ENCODE peak calls at places on chromosomes 2 and 18, in eight cellular contexts. K is PC-3, U is GM23338, X is neural progenitor cell, Y is HCT116, P is hepatocyte, T is OCI-LY7, Q is GM23248. S is an unnamed sample. For H3K4me1, the result is how much of the 10 kb centered on the place peaks cover.

GRCh38 chr2:149033716-149034115 is 4.8 kb upstream of the LYPD6B start:
- DNase-seq in Q (no peak), P (peak), Y (no peak), X (peak), T (peak), K (peak), U (peak), S (no peak)

GRCh38 chr2:112621792-112622527 is 23.8 kb upstream of the SLC20A1 start:
- DNase-seq in P (no peak), Y (no peak), T (no peak), X (peak), U (no peak), K (peak), Q (peak), S (no peak)

GRCh38 chr2:40418614-40419013 is 33.3 kb downstream of the SLC8A1 start:
- DNase-seq in T (no peak), P (no peak), K (no peak), U (no peak), Y (no peak), Q (no peak), X (no peak), S (peak)

GRCh38 chr2:73946215-73946614 is 19.5 kb downstream of the DGUOK start:
- DNase-seq in Q (no peak), Y (no peak), K (no peak), U (no peak), X (no peak), P (no peak), T (no peak), S (no peak)

GRCh38 chr2:8539743-8540551 is 141.9 kb upstream of the ID2 start:
- DNase-seq in Q (no peak), P (peak), T (no peak), X (peak), K (peak), Y (no peak), U (peak), S (peak)

GRCh38 chr2:16508061-16508851 is 157.4 kb downstream of the CYRIA start:
- DNase-seq in T (no peak), K (peak), P (peak), Y (no peak), X (peak), Q (peak), U (peak), S (peak)

GRCh38 chr2:240293865-240294461 is 141.5 kb upstream of the GPC1 start:
- DNase-seq in K (no peak), Y (no peak), Q (no peak), X (peak), P (no peak), T (no peak), U (no peak), S (peak)

GRCh38 chr18:7812431-7813063 is 245.4 kb downstream of the PTPRM start:
- DNase-seq in X (no peak), Y (no peak), T (no peak), P (no peak), K (peak), U (no peak), Q (peak), S (no peak)

GRCh38 chr2:205290299-205290698 is 392.0 kb upstream of the NRP2 start:
- DNase-seq in X (no peak), K (no peak), T (no peak), Q (no peak), Y (no peak), P (no peak), U (peak), S (no peak)

GRCh38 chr18:74951165-74951760 is 257.7 kb downstream of the PTGR3 start:
- DNase-seq in P (peak), X (no peak), K (peak), T (no peak), U (no peak), Y (no peak), Q (peak), S (no peak)

GRCh38 chr2:166565501-166565900 is 71.5 kb upstream of the SCN7A start:
- DNase-seq in U (no peak), T (no peak), P (no peak), Y (no peak), Q (no peak), X (no peak), K (peak), S (no peak)

GRCh38 chr2:138829326-138829725 is 49.1 kb upstream of the NXPH2 start:
- DNase-seq in X (peak), U (peak), K (peak), T (peak), Q (no peak), P (peak), Y (peak), S (peak)

GRCh38 chr2:176122266-176122632 is 270 bp upstream of the HOXD9 start:
- DNase-seq in Y (no peak), U (no peak), X (peak), K (no peak), P (no peak), T (no peak), Q (no peak), S (peak)

GRCh38 chr18:42578781-42579180 is 536.7 kb downstream of the RIT2 start:
- DNase-seq in X (no peak), K (no peak), P (no peak), Q (peak), U (no peak), Y (no peak), T (no peak), S (no peak)

GRCh38 chr2:240960309-240960962 is 38.0 kb upstream of the SNED1 start:
- DNase-seq in Q (no peak), P (peak), U (no peak), X (no peak), T (no peak), Y (no peak), K (no peak), S (peak)

GRCh38 chr2:120546865-120547390 is 188.7 kb upstream of the GLI2 start:
- DNase-seq in Y (no peak), P (no peak), T (no peak), X (no peak), Q (no peak), U (no peak), K (no peak), S (no peak)

GRCh38 chr2:162317910-162318279 is 589 bp downstream of the IFIH1 start:
- DNase-seq in T (peak), Y (no peak), K (peak), Q (peak), X (no peak), U (peak), P (peak), S (no peak)

GRCh38 chr2:160156084-160156483 is 44.0 kb downstream of the ITGB6 start:
- DNase-seq in X (peak), Y (no peak), P (no peak), Q (peak), T (no peak), K (peak), U (peak), S (no peak)

GRCh38 chr2:148876589-148877402 is 1.8 kb downstream of the KIF5C start:
- DNase-seq in P (peak), Q (peak), Y (no peak), U (peak), T (peak), X (peak), K (peak), S (peak)

GRCh38 chr2:205001306-205001966 is 456.2 kb downstream of the PARD3B start:
- DNase-seq in Q (no peak), Y (no peak), K (no peak), P (no peak), X (no peak), U (no peak), T (no peak), S (no peak)

GRCh38 chr2:95049088-95049955 is 23.8 kb downstream of the MAL start:
- DNase-seq in X (no peak), K (no peak), Y (no peak), U (no peak), T (no peak), P (no peak), Q (no peak), S (no peak)

GRCh38 chr2:213316001-213316735 is 31.9 kb downstream of the SPAG16 start:
- DNase-seq in X (no peak), P (no peak), Y (peak), T (no peak), K (peak), U (no peak), Q (peak), S (no peak)

GRCh38 chr2:231545105-231545902 is 15.1 kb upstream of the NMUR1 start:
- DNase-seq in X (no peak), K (peak), T (peak), U (no peak), Y (no peak), Q (no peak), P (no peak), S (no peak)

GRCh38 chr2:195395351-195395750 is 261.7 kb upstream of the SLC39A10 start:
- DNase-seq in Y (no peak), Q (no peak), U (no peak), P (no peak), K (no peak), T (no peak), X (no peak), S (no peak)

GRCh38 chr2:169131587-169132512 is 62.5 kb downstream of the DHRS9 start:
- DNase-seq in K (peak), Y (peak), U (peak), Q (peak), T (peak), X (peak), P (peak), S (peak)

DNA sequence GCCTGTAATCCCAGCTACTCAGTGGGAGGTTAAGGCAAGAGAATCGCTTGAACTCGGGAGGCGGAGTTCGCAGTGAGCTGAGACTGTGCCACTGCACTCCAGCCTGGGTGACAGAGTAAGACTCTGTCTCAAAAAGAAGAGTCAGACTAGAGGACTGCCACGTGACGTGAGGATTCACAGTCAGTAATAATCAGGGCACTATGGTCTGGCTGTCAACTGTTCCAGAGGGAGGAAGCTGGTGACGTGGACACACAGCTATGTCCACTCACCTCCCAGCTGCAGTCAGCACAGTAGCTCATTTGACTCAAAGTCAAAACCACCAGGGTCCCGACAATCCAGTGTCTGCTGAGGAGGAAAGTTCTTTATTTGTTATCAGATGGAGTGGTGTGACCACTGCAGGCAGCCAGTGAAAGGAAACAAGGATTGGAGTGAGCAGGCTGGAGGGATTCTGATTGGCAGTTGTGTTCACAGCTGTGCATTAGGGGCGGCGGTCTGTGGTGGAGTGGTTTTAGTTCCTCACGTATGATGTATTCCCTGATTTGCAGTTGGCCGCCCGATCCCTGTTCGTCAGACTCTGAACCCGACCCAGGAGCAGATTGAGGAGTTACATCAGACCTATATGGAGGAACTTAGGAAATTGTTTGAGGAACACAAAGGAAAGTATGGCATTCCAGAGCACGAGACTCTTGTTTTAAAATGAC is 37.9 kb downstream of the MOGAT1 start:
- DNase-seq in X (peak), K (peak), Q (peak), T (peak), P (peak), Y (peak), U (peak), S (no peak)
- TF ChIP-seq EZH2phosphoT487 in X (no peak), K (no peak), Q (no peak), T (no peak), P (no peak), Y (no peak), U (no peak), S (no peak)

GRCh38 chr2:38649176-38649728 is 16.7 kb upstream of the GALM start:
- DNase-seq in U (no peak), Y (no peak), K (no peak), Q (no peak), P (no peak), X (no peak), T (no peak), S (no peak)
- H3K4me1 ChIP-seq in U (under half), Y (under half), K (under half), Q (under half), P (under half), X (under half), T (under half), S (under half)

GRCh38 chr2:64250751-64251405 is 106.7 kb upstream of the PELI1 start:
- DNase-seq in P (no peak), X (no peak), Y (no peak), T (no peak), U (peak), Q (no peak), K (no peak), S (no peak)
- TF ChIP-seq EZH2phosphoT487 in P (no peak), X (no peak), Y (no peak), T (no peak), U (no peak), Q (no peak), K (no peak), S (no peak)

GRCh38 chr2:182866461-182867369 is at the start of gene FRZB:
- DNase-seq in K (peak), X (peak), U (peak), Q (peak), P (peak), Y (no peak), T (no peak), S (peak)
- H3K4me1 ChIP-seq in K (under half), X (under half), U (under half), Q (under half), P (under half), Y (under half), T (under half), S (under half)

GRCh38 chr2:171811229-171811628 is 82.8 kb downstream of the SLC25A12 start:
- DNase-seq in T (peak), X (peak), K (peak), U (peak), P (peak), Y (peak), Q (peak), S (peak)

GRCh38 chr2:171813126-171813525 is 80.9 kb downstream of the SLC25A12 start:
- DNase-seq in U (no peak), Y (no peak), T (no peak), X (no peak), K (no peak), Q (no peak), P (no peak), S (no peak)

GRCh38 chr2:171807831-171808393 is 86.1 kb downstream of the SLC25A12 start:
- DNase-seq in P (no peak), X (no peak), Y (no peak), T (no peak), Q (no peak), U (no peak), K (no peak), S (no peak)

GRCh38 chr2:171813729-171814128 is 80.3 kb downstream of the SLC25A12 start:
- DNase-seq in X (no peak), P (no peak), T (no peak), Y (no peak), K (no peak), U (no peak), Q (no peak), S (no peak)

DNA sequence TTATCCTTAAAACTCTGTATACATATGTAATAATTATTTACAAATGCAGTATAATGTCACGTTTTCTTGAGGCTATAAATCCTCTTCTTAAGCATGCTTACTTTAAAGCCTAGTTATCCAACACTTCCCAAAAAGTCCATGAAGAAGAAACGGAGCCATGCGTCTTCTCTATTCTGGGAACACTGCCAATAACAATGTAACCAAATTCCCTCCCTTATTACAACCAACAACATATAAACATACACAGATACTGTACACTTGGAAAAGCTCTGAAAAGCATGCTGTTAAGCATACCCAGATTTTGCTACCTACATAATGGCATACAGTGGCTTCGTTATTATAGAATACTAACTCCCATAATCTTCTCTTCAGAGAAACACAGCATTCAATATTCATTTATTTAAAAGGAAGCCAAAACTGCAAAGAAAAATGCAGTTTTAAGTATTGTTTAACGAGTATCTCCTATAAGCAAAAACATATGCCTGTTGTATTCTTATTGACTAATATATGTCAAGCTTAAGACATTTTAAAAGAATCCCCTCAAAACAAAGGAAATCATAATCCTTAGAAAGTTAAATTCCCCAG is 83.5 kb downstream of the SLC25A12 start:
- DNase-seq in Y (no peak), X (no peak), K (no peak), U (no peak), Q (no peak), P (peak), T (no peak), S (no peak)
- TF ChIP-seq EZH2phosphoT487 in Y (no peak), X (no peak), K (no peak), U (no peak), Q (no peak), P (peak), T (no peak), S (no peak)

GRCh38 chr18:13262839-13263691 is 44.5 kb downstream of the LDLRAD4 start:
- DNase-seq in K (no peak), P (no peak), X (no peak), T (no peak), Y (no peak), Q (no peak), U (no peak), S (no peak)

GRCh38 chr18:13266208-13267100 is 47.9 kb downstream of the LDLRAD4 start:
- DNase-seq in T (no peak), P (no peak), X (no peak), K (no peak), U (no peak), Y (no peak), Q (peak), S (no peak)

GRCh38 chr18:13264091-13264777 is 45.7 kb downstream of the LDLRAD4 start:
- DNase-seq in X (no peak), Y (no peak), K (no peak), T (no peak), P (peak), Q (no peak), U (no peak), S (peak)

GRCh38 chr18:13265901-13266207 is 47.3 kb downstream of the LDLRAD4 start:
- DNase-seq in T (no peak), X (no peak), K (no peak), Y (no peak), Q (peak), U (no peak), P (no peak), S (no peak)

DNA sequence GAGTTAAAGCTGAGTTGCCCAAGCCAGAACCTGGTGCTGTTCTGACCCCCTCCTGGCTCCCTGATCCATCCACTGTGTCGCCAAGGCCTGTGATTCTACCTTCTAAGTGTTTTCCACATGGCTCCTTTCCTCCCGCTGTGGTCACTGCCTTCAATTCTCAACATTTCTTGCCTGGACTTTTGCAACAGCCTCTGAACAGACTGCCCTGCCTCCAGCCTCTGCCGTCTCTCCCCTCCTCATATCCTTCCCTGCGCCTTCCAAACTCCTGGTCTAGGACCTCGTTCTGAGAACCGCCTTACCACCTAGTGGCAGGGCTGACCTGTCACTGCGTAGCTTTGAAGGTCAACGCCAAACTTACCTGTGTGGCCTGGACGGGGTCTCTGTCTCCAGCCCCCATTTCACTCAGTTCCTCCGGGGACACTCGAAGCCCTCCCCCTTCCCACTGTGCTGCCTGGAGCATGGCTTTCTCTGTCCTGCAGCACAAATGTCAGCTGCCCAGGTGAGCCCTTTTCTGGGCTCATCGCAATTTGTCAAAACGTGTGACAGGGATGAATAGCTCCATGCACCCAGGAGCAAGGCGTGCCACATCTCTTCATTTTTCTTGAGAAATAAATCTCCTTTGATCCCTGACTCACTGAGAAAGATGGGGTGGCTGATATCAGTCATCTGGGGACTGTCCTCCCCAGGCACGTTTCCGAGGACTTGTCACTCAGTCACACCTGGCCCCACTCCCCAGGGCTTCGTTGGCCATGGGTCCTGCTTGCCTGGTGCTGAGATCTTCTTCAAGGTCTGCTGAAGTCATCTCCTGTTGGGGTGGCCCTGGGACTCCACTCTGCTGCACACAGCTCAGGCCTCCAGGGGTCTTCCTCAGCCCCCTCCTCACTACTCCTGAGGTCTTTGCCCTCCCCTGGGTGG is 46.7 kb downstream of the LDLRAD4 start:
- DNase-seq in X (no peak), P (no peak), K (no peak), U (no peak), Q (no peak), T (no peak), Y (no peak), S (no peak)
- H3K4me1 ChIP-seq in X (under half), P (under half), K (under half), U (under half), Q (under half), T (under half), Y (under half), S (half or more)

DNA sequence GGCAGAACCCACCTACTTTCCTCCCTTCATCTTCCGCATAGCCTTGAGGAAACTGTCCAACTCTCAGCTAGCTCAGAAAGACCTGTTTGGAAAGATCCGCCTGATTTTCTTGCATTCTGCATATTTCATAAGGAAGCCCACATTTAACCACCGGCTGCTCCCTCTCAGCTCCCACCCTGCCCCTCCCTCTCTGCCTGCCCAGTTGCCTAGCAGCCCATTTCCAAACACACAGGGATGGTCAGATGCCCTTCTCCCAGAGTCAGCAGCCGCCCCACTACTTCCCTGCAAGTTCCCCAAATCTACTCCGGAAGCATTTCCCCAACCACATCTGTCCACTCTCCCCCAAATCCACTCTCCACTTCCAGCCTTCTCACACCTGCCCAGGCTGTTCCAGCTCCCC is 96.0 kb downstream of the TNS1 start:
- DNase-seq in U (no peak), T (no peak), X (no peak), Q (peak), P (no peak), K (no peak), Y (no peak), S (no peak)
- TF ChIP-seq EZH2phosphoT487 in U (no peak), T (no peak), X (no peak), Q (no peak), P (no peak), K (no peak), Y (no peak), S (no peak)